ENCODE peak calls at places on chromosome X, in ten cellular contexts. N, C, F, D, R, L, P, Z, T and O are unnamed samples.

GRCh38 chrX:20906571-20906970 is 467.6 kb upstream of the CNKSR2 start:
- DNase-seq in T (no peak), D (peak), F (no peak), N (no peak), C (peak), L (no peak), R (no peak), Z (no peak), P (no peak), O (no peak)

GRCh38 chrX:1453390-1453783 is 678 bp upstream of the ASMTL start:
- DNase-seq in N (no peak), F (no peak), P (no peak), D (no peak), T (no peak), C (no peak), L (peak), Z (peak), R (peak), O (no peak)

GRCh38 chrX:57286507-57287251 is at the start of gene FAAH2:
- DNase-seq in C (no peak), P (peak), L (peak), F (peak), D (peak), R (peak), N (no peak), T (peak), Z (peak), O (no peak)

GRCh38 chrX:100829730-100830129 is 9.5 kb downstream of the CSTF2 start:
- DNase-seq in N (no peak), F (no peak), T (no peak), R (no peak), L (no peak), C (peak), P (no peak), D (peak), Z (no peak), O (no peak)

GRCh38 chrX:29662101-29662500 is 553.3 kb upstream of the MAGEB2 start:
- DNase-seq in C (peak), P (no peak), T (no peak), F (no peak), N (no peak), Z (no peak), R (peak), L (no peak), D (peak), O (no peak)

GRCh38 chrX:30627818-30628652 is 25.2 kb upstream of the GK start:
- DNase-seq in N (no peak), F (no peak), C (no peak), P (no peak), Z (no peak), D (no peak), T (no peak), L (no peak), R (no peak), O (no peak)

GRCh38 chrX:9788908-9789307 is 2.7 kb downstream of the SHROOM2 start:
- DNase-seq in C (no peak), R (peak), Z (no peak), L (no peak), N (no peak), T (no peak), F (no peak), P (no peak), D (no peak), O (no peak)

GRCh38 chrX:27555514-27555913 is 34.6 kb upstream of the DCAF8L2 start:
- DNase-seq in C (peak), F (no peak), L (no peak), D (peak), P (no peak), R (no peak), Z (no peak), N (peak), T (no peak), O (no peak)

GRCh38 chrX:47222776-47223350 is 4.4 kb downstream of the CDK16 start:
- DNase-seq in T (no peak), Z (no peak), C (no peak), L (no peak), N (no peak), R (no peak), P (no peak), F (no peak), D (no peak), O (no peak)

GRCh38 chrX:123648028-123648810 is 84.6 kb downstream of the THOC2 start:
- DNase-seq in C (peak), N (no peak), D (no peak), F (peak), Z (peak), T (no peak), R (no peak), L (no peak), P (peak), O (no peak)

GRCh38 chrX:75603833-75604232 is 81.0 kb upstream of the ZDHHC15 start:
- DNase-seq in Z (no peak), R (no peak), C (peak), N (no peak), T (no peak), P (no peak), F (no peak), D (peak), L (no peak), O (no peak)

GRCh38 chrX:11757729-11758399 is at the start of gene MSL3:
- DNase-seq in R (peak), N (no peak), L (peak), D (peak), P (peak), F (peak), C (peak), T (peak), Z (peak), O (peak)

GRCh38 chrX:20361890-20362262 is 95.2 kb upstream of the RPS6KA3 start:
- DNase-seq in R (peak), F (no peak), C (peak), P (no peak), T (no peak), Z (no peak), N (no peak), L (no peak), D (no peak), O (no peak)

GRCh38 chrX:129403974-129404669 is 119.2 kb downstream of the SMARCA1 start:
- DNase-seq in D (no peak), T (no peak), P (no peak), F (no peak), N (no peak), Z (no peak), C (peak), L (no peak), R (no peak), O (no peak)

GRCh38 chrX:53695901-53696300 is 9.4 kb upstream of the HUWE1 start:
- DNase-seq in C (no peak), T (no peak), P (no peak), L (no peak), F (no peak), R (no peak), Z (no peak), N (no peak), D (no peak), O (no peak)

GRCh38 chrX:17738002-17738713 is 865 bp downstream of the SCML1 start:
- DNase-seq in P (peak), C (peak), T (peak), N (no peak), Z (peak), R (peak), D (peak), F (peak), L (peak), O (no peak)

GRCh38 chrX:53398216-53398615 is 24.2 kb downstream of the SMC1A start:
- DNase-seq in T (no peak), F (no peak), P (no peak), C (no peak), L (no peak), D (peak), Z (no peak), R (no peak), N (no peak), O (no peak)

GRCh38 chrX:47562615-47563243 is 1.7 kb downstream of the ARAF start:
- DNase-seq in C (no peak), L (no peak), D (no peak), F (no peak), R (no peak), Z (no peak), N (peak), P (no peak), T (no peak), O (no peak)

GRCh38 chrX:31383991-31384390 is 312.1 kb upstream of the FTHL17 start:
- DNase-seq in L (no peak), P (no peak), N (no peak), R (no peak), F (no peak), D (no peak), C (no peak), T (no peak), Z (no peak), O (no peak)

GRCh38 chrX:48793935-48794334 is 7.5 kb downstream of the GATA1 start:
- DNase-seq in R (no peak), P (no peak), D (no peak), T (no peak), C (no peak), Z (no peak), L (no peak), F (no peak), N (no peak), O (no peak)

GRCh38 chrX:96436105-96436504 is 248.5 kb upstream of the DIAPH2 start:
- DNase-seq in R (peak), F (no peak), C (peak), Z (no peak), N (no peak), D (no peak), P (no peak), T (no peak), L (no peak), O (no peak)

GRCh38 chrX:149683966-149684730 is 27.7 kb upstream of the MAGEA11 start:
- DNase-seq in D (no peak), R (peak), N (no peak), L (no peak), T (no peak), F (no peak), Z (no peak), C (no peak), P (no peak), O (no peak)

GRCh38 chrX:69282893-69283690 is 117.8 kb upstream of the PJA1 start:
- DNase-seq in N (no peak), T (no peak), F (no peak), L (no peak), Z (no peak), R (no peak), C (no peak), P (no peak), D (no peak), O (no peak)

GRCh38 chrX:42855262-42855661 is 77.3 kb upstream of the PPP1R2C start:
- DNase-seq in C (no peak), N (no peak), T (no peak), R (no peak), L (no peak), D (no peak), Z (no peak), P (no peak), F (no peak), O (no peak)

GRCh38 chrX:48938721-48939416 is 18.5 kb downstream of the OTUD5 start:
- DNase-seq in Z (no peak), L (no peak), T (peak), P (no peak), R (no peak), D (no peak), C (no peak), N (peak), F (no peak), O (no peak)

GRCh38 chrX:38891641-38892413 is 90.6 kb downstream of the MID1IP1 start:
- DNase-seq in L (no peak), C (peak), Z (no peak), T (no peak), F (no peak), R (no peak), P (no peak), N (peak), D (no peak), O (no peak)

GRCh38 chrX:29947225-29947624 is 268.1 kb upstream of the MAGEB2 start:
- DNase-seq in T (no peak), R (no peak), N (no peak), Z (no peak), P (no peak), D (no peak), F (no peak), L (no peak), C (no peak), O (no peak)

GRCh38 chrX:48684134-48684533 is 535 bp downstream of the WAS start:
- DNase-seq in D (no peak), L (no peak), P (no peak), Z (no peak), C (no peak), F (no peak), T (no peak), R (no peak), N (no peak), O (no peak)

GRCh38 chrX:55489315-55490009 is at the start of gene USP51:
- DNase-seq in N (peak), R (no peak), P (peak), T (peak), C (peak), Z (peak), F (peak), L (peak), D (no peak), O (peak)

GRCh38 chrX:109660756-109661155 is 35.8 kb upstream of the KCNE5 start:
- DNase-seq in D (no peak), C (no peak), T (no peak), Z (no peak), N (no peak), R (no peak), L (no peak), P (no peak), F (no peak), O (no peak)

GRCh38 chrX:68842781-68843581 is 14.2 kb downstream of the EFNB1 start:
- DNase-seq in L (no peak), Z (peak), T (no peak), P (no peak), N (no peak), R (no peak), C (peak), D (peak), F (no peak), O (peak)

DNA sequence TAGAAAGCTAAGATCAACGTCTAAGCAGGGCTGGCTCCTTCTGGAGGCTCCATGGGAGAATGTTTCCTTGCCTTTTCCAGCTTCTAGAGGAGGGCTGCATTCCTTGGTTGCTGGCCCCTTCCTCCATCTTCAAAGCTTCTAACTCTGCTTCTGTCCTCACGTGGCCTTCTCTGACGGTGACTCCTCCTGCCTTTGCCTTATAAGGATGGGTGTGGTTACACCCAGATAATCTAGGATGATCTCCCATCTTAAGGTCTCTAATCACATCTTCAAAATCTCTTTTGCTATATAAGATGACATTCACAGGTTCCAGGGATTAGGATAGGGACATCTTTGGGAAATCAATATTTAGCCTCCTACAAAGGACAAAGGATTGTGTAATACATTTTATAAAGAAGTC is 1.6 kb downstream of the CCNQ start:
- DNase-seq in D (no peak), T (no peak), C (no peak), P (no peak), Z (no peak), L (no peak), N (no peak), F (no peak), R (no peak), O (no peak)
- H3K27ac ChIP-seq in D (no peak), T (no peak), C (no peak), P (no peak), Z (no peak), L (no peak), N (no peak), F (no peak), R (no peak), O (no peak)

DNA sequence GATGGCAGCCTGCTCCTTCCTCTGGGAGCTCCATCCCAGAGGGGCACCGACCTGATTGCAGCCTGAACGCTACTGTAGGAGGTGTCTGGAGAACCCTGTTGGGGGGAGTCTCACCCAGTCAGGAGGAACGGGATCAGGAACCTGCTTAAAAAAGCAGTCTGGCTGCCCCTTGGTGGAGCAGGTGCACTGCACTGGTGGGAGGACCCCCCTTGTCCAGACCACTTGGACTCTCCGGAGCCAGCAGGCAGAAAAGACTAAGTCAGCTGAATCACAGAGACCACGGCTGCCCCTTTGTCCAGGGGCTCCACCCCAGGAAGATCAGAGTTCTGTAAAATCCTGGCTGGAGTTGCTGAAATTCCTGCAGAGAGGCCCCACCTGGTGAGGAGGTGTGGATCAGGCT is 67.3 kb upstream of the MAGEB18 start:
- DNase-seq in Z (no peak), R (no peak), P (no peak), F (no peak), L (no peak), T (no peak), D (no peak), N (no peak), C (no peak), O (no peak)
- H3K27ac ChIP-seq in Z (no peak), R (no peak), P (no peak), F (no peak), L (no peak), T (no peak), D (no peak), N (no peak), C (no peak), O (no peak)

DNA sequence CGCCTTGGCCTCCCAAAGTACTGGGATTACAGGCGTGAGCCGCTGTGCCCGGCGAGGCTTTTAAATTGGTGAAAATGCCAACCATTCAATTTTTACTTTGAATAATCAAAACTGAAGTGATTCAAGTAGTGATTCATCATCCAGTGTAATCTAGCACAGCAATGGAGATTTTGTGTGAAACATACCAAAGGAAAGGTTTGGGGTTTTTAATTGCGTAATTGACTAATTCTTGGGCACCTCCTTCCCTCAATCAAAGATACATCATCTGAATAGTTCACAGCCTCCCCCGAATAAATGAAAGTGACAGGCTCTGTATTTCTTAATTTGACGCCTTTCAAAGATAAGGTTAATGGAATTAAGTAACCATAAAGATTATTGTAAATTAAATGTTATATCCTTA is 69.0 kb downstream of the DMD start:
- DNase-seq in R (no peak), D (no peak), C (no peak), N (no peak), T (no peak), Z (no peak), F (no peak), P (no peak), L (no peak), O (no peak)
- H3K27ac ChIP-seq in R (no peak), D (no peak), C (no peak), N (no peak), T (no peak), Z (no peak), F (no peak), P (no peak), L (no peak), O (no peak)

GRCh38 chrX:94288972-94289371 is 615.0 kb downstream of the FAM133A start:
- DNase-seq in T (no peak), P (no peak), N (no peak), D (no peak), L (no peak), R (no peak), C (no peak), F (no peak), Z (no peak), O (no peak)

GRCh38 chrX:94288325-94288724 is 614.3 kb downstream of the FAM133A start:
- DNase-seq in C (no peak), T (no peak), D (no peak), P (no peak), L (no peak), R (no peak), F (no peak), Z (no peak), N (no peak), O (no peak)
- H3K27ac ChIP-seq in C (no peak), T (no peak), D (no peak), P (no peak), L (no peak), R (no peak), F (no peak), Z (no peak), N (no peak), O (no peak)

GRCh38 chrX:139720136-139720535 is 12.2 kb upstream of the MCF2 start:
- DNase-seq in R (no peak), L (no peak), Z (no peak), T (no peak), D (peak), P (peak), C (peak), N (no peak), F (peak), O (no peak)
- H3K27ac ChIP-seq in R (no peak), L (no peak), Z (no peak), T (no peak), D (no peak), P (no peak), C (no peak), N (no peak), F (no peak), O (no peak)

DNA sequence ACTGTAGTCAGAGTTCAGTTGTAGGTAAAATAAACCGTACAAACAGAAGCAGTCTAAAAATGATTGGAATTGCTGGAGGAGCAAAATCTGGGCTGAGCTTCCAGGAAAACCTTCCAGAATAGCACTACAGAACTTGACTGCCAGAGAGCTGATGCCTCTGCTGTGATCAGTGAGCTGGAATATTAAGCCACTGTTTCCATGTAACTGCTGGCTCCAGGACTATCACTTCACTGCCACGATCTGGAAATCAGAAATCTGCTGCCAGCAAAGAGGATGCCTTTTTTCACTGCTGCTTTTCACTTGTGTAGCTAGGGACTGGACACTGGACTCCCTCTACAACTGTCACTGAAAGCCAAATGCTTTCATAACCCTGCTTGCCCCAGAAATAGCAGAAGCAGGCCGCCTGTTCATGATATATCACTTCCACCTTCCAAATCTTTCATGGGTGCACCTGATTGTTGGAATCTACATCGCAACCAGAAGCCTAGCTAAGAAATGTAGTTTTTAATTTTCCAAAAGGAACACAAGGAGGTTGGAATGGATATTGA is 9.4 kb upstream of the AP1S2 start:
- DNase-seq in P (no peak), R (no peak), L (no peak), Z (no peak), F (no peak), C (no peak), D (no peak), T (no peak), N (no peak), O (no peak)
- H3K27ac ChIP-seq in P (no peak), R (no peak), L (peak), Z (no peak), F (no peak), C (no peak), D (no peak), T (no peak), N (no peak), O (no peak)